ENCODE peak calls at places on chromosome 13, in nine cellular contexts. G, Y, U, T, D, P, B, K and W are unnamed samples.

GRCh38 chr13:25561842-25562241 is 190.1 kb downstream of the ATP8A2 start:
- DNase-seq in D (no peak), K (no peak), Y (no peak), U (no peak), T (no peak), B (no peak), G (no peak), P (no peak), W (no peak)

GRCh38 chr13:64633948-64634347 is 2596.2 kb downstream of the PCDH9 start:
- DNase-seq in T (peak; percentile 56), P (no peak), K (no peak), B (no peak), D (no peak), G (no peak), Y (peak; percentile 23), U (no peak), W (no peak)

GRCh38 chr13:23969672-23970071 is 72.4 kb upstream of the C1QTNF9B start:
- DNase-seq in K (no peak), T (peak; percentile 48), P (no peak), D (no peak), B (no peak), G (no peak), Y (no peak), U (no peak), W (no peak)

GRCh38 chr13:110560606-110561334 is 752 bp downstream of the RAB20 start:
- DNase-seq in Y (peak; percentile 32), D (no peak), P (peak; percentile 38), K (no peak), T (no peak), U (peak; percentile 51), G (no peak), B (no peak), W (no peak)

GRCh38 chr13:33110713-33111413 is 94.6 kb downstream of the KL start:
- DNase-seq in B (no peak), K (no peak), Y (no peak), T (peak; percentile 75), G (peak; percentile 28), P (peak; percentile 74), D (no peak), U (no peak), W (no peak)

GRCh38 chr13:50224534-50224933 is 209.3 kb downstream of the KCNRG start:
- DNase-seq in Y (no peak), G (no peak), T (peak; percentile 47), K (no peak), U (peak; percentile 29), B (no peak), P (no peak), D (no peak), W (no peak)

GRCh38 chr13:95106562-95106961 is 194.7 kb downstream of the ABCC4 start:
- DNase-seq in D (no peak), B (no peak), T (no peak), P (no peak), U (peak; percentile 4), G (no peak), Y (no peak), K (no peak), W (no peak)

GRCh38 chr13:110559429-110559943 is 2.0 kb downstream of the RAB20 start:
- DNase-seq in P (no peak), Y (no peak), D (no peak), U (peak; percentile 42), B (no peak), T (no peak), K (no peak), G (peak; percentile 57), W (no peak)

GRCh38 chr13:25899464-25899863 is 152.4 kb downstream of the SHISA2 start:
- DNase-seq in D (no peak), T (no peak), P (no peak), U (no peak), Y (no peak), G (no peak), K (no peak), B (no peak), W (no peak)

GRCh38 chr13:51311957-51312520 is 27.5 kb upstream of the SERPINE3 start:
- DNase-seq in T (no peak), P (no peak), B (no peak), G (no peak), D (no peak), U (no peak), Y (no peak), K (no peak), W (no peak)

GRCh38 chr13:52127783-52128702 is 830 bp downstream of the NEK5 start:
- DNase-seq in Y (peak; percentile 59), K (peak; percentile 29), B (peak; percentile 20), D (peak; percentile 54), U (peak; percentile 62), G (peak; percentile 40), T (peak; percentile 71), P (peak; percentile 79), W (no peak)

GRCh38 chr13:23828866-23829265 is 60.3 kb downstream of the MIPEP start:
- DNase-seq in K (no peak), U (peak; percentile 47), B (no peak), P (no peak), D (no peak), G (no peak), Y (no peak), T (peak; percentile 78), W (no peak)

GRCh38 chr13:60335531-60335930 is 61.5 kb upstream of the TDRD3 start:
- DNase-seq in D (peak; percentile 61), Y (peak; percentile 68), P (peak; percentile 37), K (peak; percentile 26), T (peak; percentile 20), B (no peak), G (no peak), U (peak; percentile 3), W (no peak)

GRCh38 chr13:111338841-111339240 is 18.4 kb downstream of the TEX29 start:
- DNase-seq in K (no peak), G (no peak), P (no peak), U (no peak), D (no peak), T (no peak), Y (no peak), B (no peak), W (no peak)

GRCh38 chr13:89401209-89401810 is 1730.1 kb downstream of the SLITRK5 start:
- DNase-seq in U (no peak), Y (no peak), D (no peak), P (peak; percentile 63), K (peak; percentile 59), T (peak; percentile 74), G (no peak), B (no peak), W (peak; percentile 32)

GRCh38 chr13:73299787-73300186 is 241.0 kb downstream of the KLF5 start:
- DNase-seq in U (no peak), P (no peak), Y (no peak), G (no peak), D (no peak), T (peak; percentile 73), B (no peak), K (no peak), W (no peak)

GRCh38 chr13:98879965-98880364 is 97.9 kb downstream of the DOCK9 start:
- DNase-seq in U (no peak), D (peak; percentile 47), T (no peak), P (no peak), Y (no peak), G (no peak), K (no peak), B (no peak), W (no peak)

GRCh38 chr13:27967736-27968315 is 1.3 kb downstream of the CDX2 start:
- DNase-seq in U (peak; percentile 31), K (no peak), Y (peak; percentile 9), P (no peak), D (no peak), B (no peak), T (no peak), G (no peak), W (no peak)

GRCh38 chr13:36175621-36176020 is 38.7 kb downstream of the SOHLH2 start:
- DNase-seq in B (no peak), D (no peak), Y (no peak), U (no peak), K (no peak), G (no peak), T (no peak), P (no peak), W (no peak)

GRCh38 chr13:99971576-99972189 is at the start of gene ZIC5:
- DNase-seq in T (no peak), B (no peak), D (no peak), U (no peak), Y (no peak), K (no peak), G (no peak), P (no peak), W (no peak)

GRCh38 chr13:41708648-41709175 is 251.4 kb downstream of the RGCC start:
- DNase-seq in T (no peak), Y (no peak), D (no peak), B (no peak), K (no peak), P (no peak), U (no peak), G (no peak), W (no peak)

GRCh38 chr13:95298971-95299627 is 2.2 kb downstream of the ABCC4 start:
- DNase-seq in K (peak; percentile 85), T (peak; percentile 94), D (no peak), P (no peak), Y (no peak), G (no peak), B (no peak), U (peak; percentile 88), W (no peak)

GRCh38 chr13:27132538-27132937 is 39.1 kb downstream of the USP12 start:
- DNase-seq in K (no peak), T (no peak), D (no peak), Y (no peak), P (peak; percentile 13), G (no peak), U (no peak), B (no peak), W (no peak)

GRCh38 chr13:78659450-78660110 is 625 bp upstream of the OBI1 start:
- DNase-seq in T (no peak), U (no peak), G (no peak), D (no peak), K (no peak), B (no peak), Y (no peak), P (peak; percentile 39), W (no peak)

GRCh38 chr13:45595968-45596367 is 19.6 kb downstream of the ERICH6B start:
- DNase-seq in B (no peak), G (no peak), P (no peak), U (no peak), K (no peak), D (no peak), T (no peak), Y (no peak), W (no peak)